ENCODE peak calls at places on chromosomes 2 and 18, in ten cellular contexts. R, Z, E, X, T, W, P, Y, F and V are unnamed samples.
A peak's percentile ranks its signal among the peaks of the same experiment; 100 is the strongest.

GRCh38 chr2:204373942-204374341 is 171.3 kb upstream of the PARD3B start:
- DNase-seq in R (no peak), Z (no peak), E (no peak), X (no peak), T (no peak), W (no peak), P (no peak), Y (no peak), F (no peak), V (no peak)

GRCh38 chr2:225893151-225893550 is 493.6 kb downstream of the NYAP2 start:
- DNase-seq in R (no peak), Z (no peak), E (no peak), X (no peak), T (peak; percentile 44), W (no peak), P (no peak), Y (no peak), F (no peak), V (no peak)

GRCh38 chr18:64438178-64438577 is 289.3 kb upstream of the LINC00305 start:
- DNase-seq in R (no peak), Z (no peak), E (no peak), X (no peak), T (no peak), W (no peak), P (no peak), Y (no peak), F (no peak), V (no peak)

GRCh38 chr2:171965661-171966060 is 34.1 kb upstream of the METAP1D start:
- DNase-seq in R (no peak), Z (no peak), E (no peak), X (no peak), T (no peak), W (no peak), P (no peak), Y (no peak), F (no peak), V (no peak)

GRCh38 chr2:132581917-132582316 is 88.1 kb downstream of the LYPD1 start:
- DNase-seq in R (no peak), Z (no peak), E (peak; percentile 52), X (no peak), T (no peak), W (no peak), P (peak; percentile 63), Y (no peak), F (no peak), V (no peak)

GRCh38 chr2:179861777-179862117 is 335 bp upstream of the ZNF385B start:
- DNase-seq in R (no peak), Z (peak; percentile 5), E (no peak), X (no peak), T (no peak), W (no peak), P (no peak), Y (no peak), F (no peak), V (no peak)

GRCh38 chr2:64952896-64953482 is 36.2 kb upstream of the SLC1A4 start:
- DNase-seq in R (no peak), Z (peak; percentile 96), E (no peak), X (no peak), T (no peak), W (no peak), P (no peak), Y (no peak), F (no peak), V (no peak)

GRCh38 chr2:17543848-17544645 is 3.6 kb downstream of the VSNL1 start:
- DNase-seq in R (no peak), Z (peak; percentile 31), E (no peak), X (no peak), T (no peak), W (no peak), P (no peak), Y (no peak), F (no peak), V (no peak)

DNA sequence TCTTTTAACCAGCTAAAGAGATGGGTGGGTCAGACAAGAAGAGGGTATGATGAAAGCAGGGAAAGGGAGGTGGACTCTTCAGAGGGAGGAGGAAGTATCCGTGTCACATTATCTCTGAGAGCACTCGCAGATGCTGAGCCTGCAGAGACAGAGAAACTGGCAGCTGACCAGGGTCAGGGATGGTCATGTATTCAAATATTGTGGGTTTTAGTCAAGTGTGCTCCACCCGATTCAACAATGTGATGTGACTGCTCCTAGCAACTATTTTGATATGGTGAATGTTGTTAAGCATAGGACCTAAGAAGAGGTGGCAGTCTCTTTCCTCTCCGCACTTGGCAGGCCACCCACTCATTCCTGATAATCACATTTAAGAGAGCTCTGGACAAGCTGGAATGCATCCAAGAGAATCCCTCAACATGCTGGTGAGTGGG is 1.3 kb upstream of the CLIP4 start:
- DNase-seq in R (peak; percentile 18), Z (peak; percentile 73), E (no peak), X (peak; percentile 69), T (peak; percentile 72), W (no peak), P (no peak), Y (peak; percentile 98), F (no peak), V (peak; percentile 53)
- TF ChIP-seq POLR2A in R (no peak), Z (no peak), E (no peak), X (no peak), T (no peak), W (no peak), P (no peak), Y (peak; percentile 58), F (no peak), V (no peak)

GRCh38 chr2:200507179-200507578 is 2.7 kb downstream of the KCTD18 start:
- DNase-seq in R (no peak), Z (no peak), E (no peak), X (no peak), T (no peak), W (no peak), P (no peak), Y (no peak), F (no peak), V (no peak)

GRCh38 chr2:200515155-200515554 is 5.3 kb upstream of the KCTD18 start:
- DNase-seq in R (no peak), Z (no peak), E (no peak), X (no peak), T (no peak), W (no peak), P (no peak), Y (no peak), F (no peak), V (no peak)

GRCh38 chr2:200509227-200509607 is 651 bp downstream of the KCTD18 start:
- DNase-seq in R (no peak), Z (no peak), E (no peak), X (no peak), T (no peak), W (no peak), P (no peak), Y (peak; percentile 35), F (no peak), V (peak; percentile 19)

GRCh38 chr2:200506679-200507078 is 3.2 kb downstream of the KCTD18 start:
- DNase-seq in R (no peak), Z (no peak), E (no peak), X (no peak), T (no peak), W (no peak), P (no peak), Y (no peak), F (no peak), V (no peak)

DNA sequence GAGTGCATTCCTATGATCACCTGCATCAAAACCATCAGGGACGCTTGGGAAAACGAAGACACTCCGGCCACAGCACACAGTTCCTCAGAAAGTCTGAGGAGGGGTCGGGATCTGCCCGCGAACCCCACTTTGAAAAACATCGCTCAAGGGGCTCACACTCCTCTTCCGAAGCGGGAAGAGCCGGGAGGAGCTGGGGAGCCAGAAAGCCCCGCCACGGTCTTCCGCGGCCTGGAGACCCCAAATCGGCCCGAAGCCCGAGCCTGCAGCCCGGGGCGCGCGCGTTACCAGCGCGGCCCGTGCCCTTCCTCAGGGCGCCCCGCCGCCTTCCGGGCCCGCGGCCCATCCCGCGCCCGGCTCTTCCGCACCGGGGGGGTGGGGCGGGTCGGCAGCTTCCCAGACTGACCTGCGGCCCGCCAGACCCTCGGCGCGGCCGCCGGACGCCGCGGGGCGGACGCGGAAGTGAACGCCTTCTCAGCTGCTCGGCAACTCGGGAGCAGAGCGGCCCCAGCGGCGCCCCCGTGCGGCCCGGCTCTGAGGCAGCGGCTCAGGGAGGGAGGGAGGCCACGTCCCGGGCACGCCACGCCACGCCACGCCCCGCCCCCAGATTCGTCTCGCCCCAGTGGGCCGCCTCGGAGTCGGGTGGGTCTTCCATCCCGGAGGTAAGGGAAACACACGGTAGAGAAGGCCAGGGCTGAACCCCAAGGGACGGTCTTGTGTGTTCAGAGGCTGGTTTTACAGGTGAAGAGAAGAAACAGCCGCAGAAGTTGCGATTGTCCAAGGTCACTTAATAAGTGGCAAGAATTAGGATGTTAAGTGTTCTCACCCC is at the start of gene KCTD18:
- DNase-seq in R (peak; percentile 88), Z (peak; percentile 80), E (no peak), X (peak; percentile 98), T (peak; percentile 92), W (peak; percentile 62), P (peak; percentile 91), Y (peak; percentile 90), F (peak; percentile 95), V (peak; percentile 94)
- TF ChIP-seq POLR2A in R (peak; percentile 66), Z (peak; percentile 64), E (peak; percentile 82), X (peak; percentile 91), T (peak; percentile 79), W (peak; percentile 88), P (peak; percentile 59), Y (peak; percentile 72), F (peak; percentile 87), V (peak; percentile 62)

GRCh38 chr2:157442636-157443035 is 1.3 kb downstream of the CYTIP start:
- DNase-seq in R (no peak), Z (no peak), E (no peak), X (no peak), T (no peak), W (no peak), P (no peak), Y (no peak), F (no peak), V (no peak)

GRCh38 chr2:157443090-157443489 is 799 bp downstream of the CYTIP start:
- DNase-seq in R (no peak), Z (no peak), E (no peak), X (no peak), T (no peak), W (no peak), P (no peak), Y (no peak), F (no peak), V (no peak)

GRCh38 chr2:157444643-157445040 is 753 bp upstream of the CYTIP start:
- DNase-seq in R (no peak), Z (no peak), E (no peak), X (no peak), T (no peak), W (no peak), P (no peak), Y (no peak), F (no peak), V (no peak)

GRCh38 chr2:157442136-157442535 is 1.8 kb downstream of the CYTIP start:
- DNase-seq in R (no peak), Z (no peak), E (no peak), X (no peak), T (no peak), W (no peak), P (no peak), Y (no peak), F (no peak), V (no peak)

DNA sequence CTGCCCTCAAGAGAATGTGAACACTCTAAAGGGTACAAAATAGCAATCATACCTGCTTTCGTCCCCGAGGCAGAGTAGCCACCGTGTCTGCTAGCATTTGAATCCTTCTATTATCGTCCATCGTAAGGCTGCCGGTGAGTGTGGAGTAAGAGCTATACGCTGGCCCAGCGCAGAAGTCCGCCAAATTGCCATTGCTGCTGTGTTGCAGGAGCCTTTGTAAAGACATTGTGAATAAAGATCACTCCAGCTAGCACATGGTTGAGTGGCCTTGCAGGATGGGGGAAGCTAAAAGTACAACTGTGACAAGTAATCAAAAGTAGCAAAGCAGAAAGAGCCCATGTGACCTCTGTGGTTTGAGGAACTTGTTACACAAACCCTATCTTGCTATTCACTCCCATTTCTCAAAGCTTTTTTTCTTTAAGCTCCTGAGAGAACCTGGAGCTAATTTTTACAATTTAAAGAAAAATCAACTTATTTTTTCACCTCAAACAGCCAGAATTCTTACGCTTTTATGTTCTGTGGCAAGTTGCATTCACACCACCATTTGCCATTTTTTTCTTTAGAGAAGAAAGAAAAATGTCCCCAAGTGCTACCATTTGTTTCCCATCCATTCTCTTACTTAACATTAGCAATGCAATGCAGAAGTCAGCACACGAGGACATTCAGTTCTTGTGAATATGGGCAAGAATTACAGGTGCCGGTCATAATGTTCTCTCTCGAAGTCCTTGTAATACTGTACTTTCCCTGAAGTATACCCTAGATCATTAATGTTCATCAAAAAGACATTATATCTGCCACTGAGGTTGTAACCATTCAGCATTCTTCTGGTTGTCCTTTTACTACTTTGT is at the start of gene CYTIP:
- DNase-seq in R (no peak), Z (no peak), E (no peak), X (peak; percentile 52), T (peak; percentile 27), W (peak; percentile 91), P (no peak), Y (no peak), F (no peak), V (no peak)
- TF ChIP-seq POLR2A in R (no peak), Z (no peak), E (peak; percentile 20), X (no peak), T (no peak), W (peak; percentile 89), P (peak; percentile 27), Y (no peak), F (peak; percentile 59), V (no peak)

GRCh38 chr18:79627750-79628294 is 51.8 kb upstream of the CTDP1 start:
- DNase-seq in R (peak; percentile 7), Z (no peak), E (no peak), X (no peak), T (no peak), W (no peak), P (no peak), Y (no peak), F (no peak), V (no peak)

GRCh38 chr18:79624356-79624961 is 55.1 kb upstream of the CTDP1 start:
- DNase-seq in R (peak; percentile 9), Z (no peak), E (no peak), X (no peak), T (peak; percentile 13), W (peak; percentile 13), P (no peak), Y (no peak), F (no peak), V (no peak)

GRCh38 chr18:79625924-79626561 is 53.6 kb upstream of the CTDP1 start:
- DNase-seq in R (peak; percentile 4), Z (no peak), E (no peak), X (no peak), T (peak; percentile 7), W (no peak), P (no peak), Y (no peak), F (no peak), V (no peak)

GRCh38 chr18:79626905-79627749 is 52.5 kb upstream of the CTDP1 start:
- DNase-seq in R (peak; percentile 9), Z (no peak), E (no peak), X (no peak), T (peak; percentile 1), W (no peak), P (no peak), Y (no peak), F (no peak), V (no peak)

GRCh38 chr18:79625195-79625923 is 54.2 kb upstream of the CTDP1 start:
- DNase-seq in R (peak; percentile 9), Z (peak; percentile 8), E (no peak), X (no peak), T (peak; percentile 18), W (peak; percentile 79), P (no peak), Y (no peak), F (peak; percentile 18), V (no peak)
- TF ChIP-seq POLR2A in R (no peak), Z (no peak), E (no peak), X (no peak), T (no peak), W (peak; percentile 33), P (no peak), Y (no peak), F (no peak), V (no peak)